ENCODE peak calls at places on chromosomes 2 and 18, in ten cellular contexts. T is aorta, P is coronary artery, J is substantia nigra, Y is left ventricle myocardium inferior, N is SJSA1, Q is body of pancreas, O is Karpas-422, X is adrenal gland, F is GM23338. B is an unnamed sample.

GRCh38 chr18:46291149-46291548 is 187.0 kb downstream of the HAUS1 start:
- DNase-seq in Y (no peak), T (no peak), X (no peak), J (no peak), Q (no peak), P (no peak), O (peak; percentile 82), F (no peak), N (no peak), B (no peak)

GRCh38 chr2:69387770-69388481 is 899 bp upstream of the GFPT1 start:
- DNase-seq in P (no peak), J (no peak), O (peak; percentile 59), X (no peak), Q (no peak), Y (no peak), F (no peak), T (no peak), N (no peak), B (no peak)

GRCh38 chr2:176147215-176147789 is 4.0 kb upstream of the HOXD4 start:
- DNase-seq in X (no peak), J (no peak), Q (no peak), P (no peak), T (peak; percentile 55), N (no peak), O (no peak), F (no peak), Y (no peak), B (no peak)

GRCh38 chr18:50458366-50458765 is 83.5 kb downstream of the SKA1 start:
- DNase-seq in P (no peak), X (no peak), F (no peak), Y (no peak), J (no peak), O (no peak), T (no peak), Q (no peak), N (no peak), B (no peak)

GRCh38 chr2:191166111-191166755 is 15.4 kb upstream of the STAT4 start:
- DNase-seq in Y (no peak), X (no peak), P (no peak), J (peak; percentile 57), N (no peak), F (no peak), O (no peak), T (no peak), Q (no peak), B (no peak)

GRCh38 chr2:168375195-168375798 is 80.8 kb upstream of the CERS6 start:
- DNase-seq in O (no peak), Q (no peak), X (no peak), T (no peak), P (no peak), Y (no peak), F (no peak), J (no peak), N (no peak), B (no peak)

GRCh38 chr2:138814123-138814883 is 34.1 kb upstream of the NXPH2 start:
- DNase-seq in X (no peak), T (no peak), J (no peak), Q (no peak), O (peak; percentile 51), N (no peak), P (no peak), F (peak; percentile 70), Y (no peak), B (no peak)

GRCh38 chr18:37778417-37779165 is 213.0 kb upstream of the CELF4 start:
- DNase-seq in O (peak; percentile 78), X (peak; percentile 62), T (peak; percentile 83), Y (peak; percentile 45), Q (peak; percentile 62), N (peak; percentile 53), J (peak; percentile 70), F (peak; percentile 92), P (no peak), B (peak; percentile 77)

GRCh38 chr2:177799531-177799930 is 273.0 kb downstream of the PDE11A start:
- DNase-seq in T (no peak), Q (no peak), P (no peak), N (no peak), X (no peak), F (peak; percentile 80), O (peak; percentile 73), Y (no peak), J (no peak), B (no peak)

GRCh38 chr2:74502147-74502719 is 2.8 kb upstream of the LBX2 start:
- DNase-seq in Y (no peak), P (peak; percentile 68), N (no peak), O (no peak), F (no peak), X (no peak), Q (peak; percentile 57), T (no peak), J (no peak), B (no peak)
- H3K27ac ChIP-seq in Y (peak overlapping the region; percentile 93), P (no peak overlapping the region), N (no peak overlapping the region), O (peak overlapping the region; percentile 65), F (no peak overlapping the region), X (no peak overlapping the region), Q (peak overlapping the region; percentile 76), T (no peak overlapping the region), J (no peak overlapping the region), B (no peak overlapping the region)

GRCh38 chr2:239302083-239302807 is 98.6 kb downstream of the HDAC4 start:
- DNase-seq in Y (peak; percentile 13), J (no peak), T (peak; percentile 65), X (no peak), Q (no peak), N (no peak), P (peak; percentile 75), O (no peak), F (no peak), B (no peak)

GRCh38 chr2:239299218-239299939 is 101.4 kb downstream of the HDAC4 start:
- DNase-seq in T (peak; percentile 43), Y (peak; percentile 5), N (no peak), F (no peak), Q (peak; percentile 55), O (no peak), J (peak; percentile 79), X (no peak), P (peak; percentile 53), B (peak; percentile 25)

GRCh38 chr2:239302808-239303557 is 97.8 kb downstream of the HDAC4 start:
- DNase-seq in Q (no peak), Y (peak; percentile 13), N (no peak), X (no peak), F (no peak), J (no peak), T (peak; percentile 63), O (no peak), P (peak; percentile 71), B (no peak)

GRCh38 chr2:239300242-239300641 is 100.6 kb downstream of the HDAC4 start:
- DNase-seq in F (no peak), Q (no peak), O (no peak), N (no peak), P (peak; percentile 53), Y (peak; percentile 14), X (no peak), J (no peak), T (peak; percentile 34), B (no peak)

DNA sequence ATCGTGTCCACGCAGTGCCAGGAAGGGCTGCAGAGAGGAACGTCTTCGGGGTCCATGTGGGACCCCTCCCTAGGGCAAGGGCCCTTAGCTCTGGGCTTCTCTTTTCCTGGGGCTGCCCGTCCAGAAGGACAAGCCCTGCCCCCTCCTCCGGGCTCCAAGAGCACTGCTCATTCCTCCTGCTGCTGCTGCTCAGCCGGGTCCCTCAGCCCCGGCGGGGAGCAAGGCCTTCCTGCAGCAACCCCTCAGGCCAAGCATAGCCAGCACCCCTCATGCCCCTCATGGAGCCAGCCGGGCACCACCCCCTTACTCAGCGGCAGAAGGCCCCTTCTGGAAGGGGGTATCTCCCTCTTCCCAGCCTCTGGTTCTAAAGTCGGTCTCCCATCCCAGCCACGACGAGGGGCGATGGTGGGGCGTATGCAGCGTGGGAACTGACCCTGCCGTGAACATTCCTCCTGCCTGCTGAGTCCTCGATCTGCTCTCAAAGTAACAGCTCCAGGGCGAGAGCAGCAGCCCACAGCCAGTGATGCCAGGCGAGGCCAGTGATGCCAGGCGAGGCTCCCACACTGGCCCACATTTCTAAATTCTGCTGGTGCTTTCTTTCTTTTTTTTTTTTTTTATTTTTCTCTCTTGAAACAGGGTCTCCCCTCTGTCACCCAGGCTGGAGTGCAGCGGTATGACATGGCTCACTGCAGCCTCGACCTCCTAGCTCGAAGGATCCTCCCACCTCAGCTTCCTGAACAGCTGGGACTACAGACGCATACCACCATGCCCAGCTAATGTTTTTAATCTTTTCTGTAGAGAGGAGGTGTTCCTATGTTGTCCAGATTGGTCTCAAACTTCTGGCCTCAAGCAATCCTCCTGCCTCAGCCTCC is 99.7 kb downstream of the HDAC4 start:
- DNase-seq in N (no peak), Y (peak; percentile 14), X (no peak), O (no peak), T (peak; percentile 72), Q (no peak), F (no peak), P (peak; percentile 58), J (no peak), B (peak; percentile 40)
- H3K27ac ChIP-seq in N (no peak overlapping the region), Y (peak overlapping the region; percentile 65), X (no peak overlapping the region), O (no peak overlapping the region), T (no peak overlapping the region), Q (no peak overlapping the region), F (peak overlapping the region; percentile 45), P (no peak overlapping the region), J (no peak overlapping the region), B (no peak overlapping the region)

GRCh38 chr2:53033416-53033815 is 734.2 kb upstream of the CHAC2 start:
- DNase-seq in F (peak; percentile 4), P (no peak), Q (no peak), J (no peak), N (no peak), Y (no peak), O (no peak), T (no peak), X (no peak), B (no peak)

GRCh38 chr2:53028746-53029423 is 738.7 kb upstream of the CHAC2 start:
- DNase-seq in N (no peak), Y (no peak), T (no peak), P (no peak), F (peak; percentile 2), O (no peak), Q (no peak), X (no peak), J (no peak), B (no peak)

DNA sequence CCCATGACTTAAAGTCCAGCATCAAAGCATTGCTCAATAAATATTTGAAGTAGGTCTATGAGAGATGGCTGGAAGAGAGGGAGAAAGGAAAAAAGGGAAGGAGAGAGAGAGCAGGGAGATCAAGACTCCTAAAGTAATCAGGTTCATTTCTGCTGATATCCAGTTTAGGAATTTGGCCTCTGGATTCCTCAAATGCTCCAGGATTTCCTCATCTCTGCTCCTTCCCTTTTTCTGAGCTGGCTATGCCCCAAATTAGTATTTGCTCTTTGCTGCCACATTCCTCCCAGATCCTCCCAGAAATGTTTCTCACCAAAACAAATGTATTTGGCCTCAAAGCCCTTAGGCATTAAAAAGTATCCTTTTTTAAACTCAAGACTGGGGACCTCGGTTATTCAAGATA is 739.3 kb upstream of the CHAC2 start:
- DNase-seq in P (no peak), Q (no peak), J (no peak), T (no peak), X (no peak), N (no peak), Y (no peak), F (peak; percentile 28), O (no peak), B (no peak)
- H3K27ac ChIP-seq in P (no peak overlapping the region), Q (no peak overlapping the region), J (no peak overlapping the region), T (no peak overlapping the region), X (no peak overlapping the region), N (peak overlapping the region; percentile 39), Y (no peak overlapping the region), F (no peak overlapping the region), O (no peak overlapping the region), B (no peak overlapping the region)

DNA sequence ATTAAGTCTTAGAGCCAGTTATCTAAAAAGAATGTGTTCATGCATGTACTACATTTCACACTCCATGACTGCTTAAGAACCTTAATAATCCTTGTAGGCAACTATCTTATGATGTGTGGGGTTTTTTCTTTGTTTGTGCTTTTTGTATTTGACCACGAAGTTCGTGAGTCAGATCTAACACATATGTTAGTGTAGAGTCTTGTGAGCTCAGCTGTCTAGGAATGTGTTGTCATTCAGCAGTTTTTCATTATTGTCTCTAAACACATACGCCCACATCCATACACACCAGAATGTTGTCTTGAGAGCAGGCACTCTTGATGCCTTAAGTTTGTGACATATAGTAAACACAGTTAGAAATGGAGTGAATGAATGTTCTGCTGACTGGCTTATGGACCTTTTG is 38.4 kb downstream of the CAB39 start:
- DNase-seq in J (no peak), F (no peak), P (no peak), Y (no peak), O (no peak), Q (no peak), T (no peak), X (no peak), N (no peak), B (no peak)
- H3K27ac ChIP-seq in J (no peak overlapping the region), F (no peak overlapping the region), P (no peak overlapping the region), Y (no peak overlapping the region), O (no peak overlapping the region), Q (no peak overlapping the region), T (no peak overlapping the region), X (no peak overlapping the region), N (peak overlapping the region; percentile 64), B (no peak overlapping the region)

B was measured in right cardiac atrium.